ENCODE peak calls at places on chromosomes 12 and 14, in seven cellular contexts. One of them, this sample, is unnamed.

GRCh38 chr14:71203306-71203705 is 296.0 kb downstream of the PCNX1 start:
- DNase-seq in HCT116: no peak
- DNase-seq in sigmoid colon: no peak
- DNase-seq in SK-N-SH: no peak
- DNase-seq in stomach: no peak
- DNase-seq in transverse colon: no peak
- DNase-seq in endothelial cell of umbilical vein: no peak
- DNase-seq in this sample: no peak

GRCh38 chr14:73058923-73059311 is 583 bp downstream of the RBM25 start:
- DNase-seq in HCT116: no peak
- DNase-seq in sigmoid colon: no peak
- DNase-seq in SK-N-SH: peak
- DNase-seq in stomach: no peak
- DNase-seq in transverse colon: no peak
- DNase-seq in endothelial cell of umbilical vein: peak
- DNase-seq in this sample: no peak

GRCh38 chr12:93784339-93785086 is 107.3 kb downstream of the CRADD start:
- DNase-seq in HCT116: peak
- DNase-seq in sigmoid colon: peak
- DNase-seq in SK-N-SH: peak
- DNase-seq in stomach: no peak
- DNase-seq in transverse colon: peak
- DNase-seq in endothelial cell of umbilical vein: peak
- DNase-seq in this sample: no peak

GRCh38 chr14:96303981-96304380 is 48.0 kb downstream of the BDKRB1 start:
- DNase-seq in HCT116: no peak
- DNase-seq in sigmoid colon: no peak
- DNase-seq in SK-N-SH: peak
- DNase-seq in stomach: no peak
- DNase-seq in transverse colon: no peak
- DNase-seq in endothelial cell of umbilical vein: no peak
- DNase-seq in this sample: no peak

GRCh38 chr12:122309564-122310121 is 43.3 kb upstream of the VPS33A start:
- DNase-seq in HCT116: no peak
- DNase-seq in sigmoid colon: no peak
- DNase-seq in SK-N-SH: peak
- DNase-seq in stomach: no peak
- DNase-seq in transverse colon: no peak
- DNase-seq in endothelial cell of umbilical vein: no peak
- DNase-seq in this sample: no peak

GRCh38 chr14:49972199-49972671 is 79.4 kb downstream of the ARF6 start:
- DNase-seq in HCT116: no peak
- DNase-seq in sigmoid colon: no peak
- DNase-seq in SK-N-SH: no peak
- DNase-seq in stomach: no peak
- DNase-seq in transverse colon: peak
- DNase-seq in endothelial cell of umbilical vein: peak
- DNase-seq in this sample: peak

GRCh38 chr12:6953417-6954315 is 2.5 kb downstream of the PTPN6 start:
- DNase-seq in HCT116: no peak
- DNase-seq in sigmoid colon: peak
- DNase-seq in SK-N-SH: peak
- DNase-seq in stomach: peak
- DNase-seq in transverse colon: peak
- DNase-seq in endothelial cell of umbilical vein: peak
- DNase-seq in this sample: no peak

GRCh38 chr12:20040844-20041243 is 327.5 kb upstream of the PDE3A start:
- DNase-seq in HCT116: no peak
- DNase-seq in sigmoid colon: no peak
- DNase-seq in SK-N-SH: no peak
- DNase-seq in stomach: no peak
- DNase-seq in transverse colon: no peak
- DNase-seq in endothelial cell of umbilical vein: peak
- DNase-seq in this sample: no peak

DNA sequence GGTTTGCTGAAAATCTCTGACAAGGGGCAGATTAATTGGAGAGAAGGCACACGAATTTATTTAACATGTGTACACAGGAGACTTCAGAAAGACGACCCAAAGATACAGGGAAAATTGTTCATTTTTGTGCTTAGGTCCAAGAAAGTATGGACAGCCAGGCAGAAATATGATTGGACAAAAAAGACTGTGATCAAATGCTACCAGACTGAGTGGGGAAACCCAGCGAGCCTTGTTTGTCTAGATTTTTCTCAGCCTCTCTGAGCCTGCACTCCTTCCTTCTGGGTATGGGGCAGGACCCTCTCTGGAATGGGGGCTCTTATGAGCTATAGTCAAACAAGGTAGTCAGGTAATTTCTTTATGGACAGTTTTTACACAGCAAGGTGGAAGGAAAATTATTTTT is 10.4 kb upstream of the CIPC start:
- DNase-seq in HCT116: no peak
- DNase-seq in sigmoid colon: no peak
- DNase-seq in SK-N-SH: no peak
- DNase-seq in stomach: no peak
- DNase-seq in transverse colon: no peak
- DNase-seq in endothelial cell of umbilical vein: no peak
- DNase-seq in this sample: no peak
- H3K4me3 ChIP-seq in HCT116: no peak
- H3K4me3 ChIP-seq in sigmoid colon: no peak
- H3K4me3 ChIP-seq in SK-N-SH: no peak
- H3K4me3 ChIP-seq in stomach: no peak
- H3K4me3 ChIP-seq in transverse colon: no peak
- H3K4me3 ChIP-seq in endothelial cell of umbilical vein: no peak
- H3K4me3 ChIP-seq in this sample: no peak

GRCh38 chr14:93064411-93065271 is 51.1 kb downstream of the ITPK1 start:
- DNase-seq in HCT116: no peak
- DNase-seq in sigmoid colon: peak
- DNase-seq in SK-N-SH: no peak
- DNase-seq in stomach: no peak
- DNase-seq in transverse colon: no peak
- DNase-seq in endothelial cell of umbilical vein: no peak
- DNase-seq in this sample: no peak

GRCh38 chr14:93065272-93065730 is 50.4 kb downstream of the ITPK1 start:
- DNase-seq in HCT116: no peak
- DNase-seq in sigmoid colon: no peak
- DNase-seq in SK-N-SH: no peak
- DNase-seq in stomach: no peak
- DNase-seq in transverse colon: no peak
- DNase-seq in endothelial cell of umbilical vein: no peak
- DNase-seq in this sample: no peak

GRCh38 chr14:93072659-93073365 is 42.9 kb downstream of the ITPK1 start:
- DNase-seq in HCT116: no peak
- DNase-seq in sigmoid colon: no peak
- DNase-seq in SK-N-SH: no peak
- DNase-seq in stomach: no peak
- DNase-seq in transverse colon: no peak
- DNase-seq in endothelial cell of umbilical vein: no peak
- DNase-seq in this sample: no peak

GRCh38 chr14:93067088-93067487 is 48.6 kb downstream of the ITPK1 start:
- DNase-seq in HCT116: no peak
- DNase-seq in sigmoid colon: no peak
- DNase-seq in SK-N-SH: no peak
- DNase-seq in stomach: no peak
- DNase-seq in transverse colon: no peak
- DNase-seq in endothelial cell of umbilical vein: no peak
- DNase-seq in this sample: no peak

DNA sequence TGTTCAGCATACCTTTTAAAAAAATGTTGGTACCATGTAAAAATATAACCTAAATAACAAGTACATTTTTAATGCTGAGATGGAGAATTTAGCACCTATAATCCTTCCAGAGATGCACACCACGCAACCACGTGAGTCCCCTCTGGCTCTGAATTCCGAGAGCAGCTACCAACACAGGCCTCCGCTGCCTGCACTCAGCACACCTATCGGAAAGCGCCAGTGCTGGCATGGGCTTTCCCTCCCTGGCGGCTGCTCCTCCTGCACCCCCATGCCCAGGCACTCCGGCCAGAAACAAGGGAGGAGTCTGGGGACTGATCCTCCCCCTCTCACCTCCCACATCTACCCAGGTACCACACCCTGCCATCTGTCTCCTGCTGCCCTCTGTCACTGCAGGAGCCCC is 47.0 kb downstream of the ITPK1 start:
- DNase-seq in HCT116: no peak
- DNase-seq in sigmoid colon: no peak
- DNase-seq in SK-N-SH: no peak
- DNase-seq in stomach: no peak
- DNase-seq in transverse colon: no peak
- DNase-seq in endothelial cell of umbilical vein: no peak
- DNase-seq in this sample: no peak
- H3K27ac ChIP-seq in HCT116: no peak
- H3K27ac ChIP-seq in sigmoid colon: peak
- H3K27ac ChIP-seq in SK-N-SH: no peak
- H3K27ac ChIP-seq in stomach: no peak
- H3K27ac ChIP-seq in transverse colon: no peak
- H3K27ac ChIP-seq in endothelial cell of umbilical vein: no peak
- H3K27ac ChIP-seq in this sample: no peak

GRCh38 chr14:99596071-99596627 is 7.9 kb downstream of the CCDC85C start:
- DNase-seq in HCT116: no peak
- DNase-seq in sigmoid colon: peak
- DNase-seq in SK-N-SH: no peak
- DNase-seq in stomach: peak
- DNase-seq in transverse colon: peak
- DNase-seq in endothelial cell of umbilical vein: peak
- DNase-seq in this sample: no peak
- TF ChIP-seq POLR2AphosphoS5 in HCT116: no peak
- TF ChIP-seq POLR2AphosphoS5 in sigmoid colon: peak
- TF ChIP-seq POLR2AphosphoS5 in SK-N-SH: no peak
- TF ChIP-seq POLR2AphosphoS5 in stomach: peak
- TF ChIP-seq POLR2AphosphoS5 in transverse colon: no peak
- TF ChIP-seq POLR2AphosphoS5 in endothelial cell of umbilical vein: no peak
- TF ChIP-seq POLR2AphosphoS5 in this sample: no peak

DNA sequence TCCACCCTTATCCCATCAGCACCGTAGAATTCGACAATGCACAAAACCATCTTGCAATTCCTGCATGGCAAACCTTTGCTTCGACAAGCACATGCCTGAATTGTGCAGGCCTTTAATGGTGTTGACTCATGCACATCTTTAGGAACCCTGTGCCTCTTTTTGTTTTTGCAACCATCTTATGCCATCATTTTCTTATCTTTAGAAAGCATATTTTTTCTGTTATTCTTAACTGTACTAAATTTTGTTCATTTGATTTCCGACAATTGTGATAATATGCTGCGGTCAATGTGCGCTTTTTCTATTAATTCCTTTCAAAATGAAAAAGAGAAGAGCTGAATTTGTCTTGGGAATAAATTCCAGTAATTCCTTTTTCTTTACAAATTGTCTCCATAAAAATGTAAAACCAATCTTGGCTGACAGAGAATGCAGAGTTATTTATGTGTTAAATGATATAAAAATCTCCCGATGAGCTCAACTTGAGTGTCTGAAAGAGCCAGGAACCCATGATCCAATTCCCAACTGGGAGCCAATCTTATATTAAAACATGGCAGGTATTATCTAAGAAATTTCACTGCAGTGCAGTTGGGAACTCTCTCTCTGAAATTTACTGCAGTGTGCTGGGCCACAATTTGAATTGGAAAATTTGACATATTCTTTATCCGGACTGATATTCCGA is 20.2 kb upstream of the CDK17 start:
- DNase-seq in HCT116: no peak
- DNase-seq in sigmoid colon: no peak
- DNase-seq in SK-N-SH: no peak
- DNase-seq in stomach: no peak
- DNase-seq in transverse colon: no peak
- DNase-seq in endothelial cell of umbilical vein: peak
- DNase-seq in this sample: no peak
- H3K4me3 ChIP-seq in HCT116: no peak
- H3K4me3 ChIP-seq in sigmoid colon: no peak
- H3K4me3 ChIP-seq in SK-N-SH: no peak
- H3K4me3 ChIP-seq in stomach: no peak
- H3K4me3 ChIP-seq in transverse colon: no peak
- H3K4me3 ChIP-seq in endothelial cell of umbilical vein: no peak
- H3K4me3 ChIP-seq in this sample: no peak